ENCODE peak calls at places on chromosome 5, in four cellular contexts. L is effector memory CD4-positive, alpha-beta T cell; F is body of pancreas; E is cardiac muscle cell. G is an unnamed sample.

GRCh38 chr5:102715405-102715804 is 39.7 kb upstream of the PAM start:
- DNase-seq in L (no peak), F (no peak), E (no peak), G (no peak)

GRCh38 chr5:146883496-146883895 is 4.9 kb upstream of the PPP2R2B start:
- DNase-seq in L (no peak), F (no peak), E (no peak), G (no peak)

GRCh38 chr5:180090098-180090768 is 18.7 kb upstream of the RNF130 start:
- DNase-seq in L (peak; percentile 59), F (peak; percentile 77), E (peak; percentile 91), G (peak; percentile 60)

GRCh38 chr5:90962481-90962880 is 403.9 kb downstream of the ADGRV1 start:
- DNase-seq in L (no peak), F (no peak), E (no peak), G (no peak)

GRCh38 chr5:102617187-102617856 is 118.5 kb upstream of the SLCO6A1 start:
- DNase-seq in L (no peak), F (no peak), E (no peak), G (no peak)

GRCh38 chr5:36177715-36178556 is 26.0 kb downstream of the SKP2 start:
- DNase-seq in L (no peak), F (no peak), E (peak; percentile 52), G (no peak)

GRCh38 chr5:149804478-149805450 is 74.7 kb downstream of the PPARGC1B start:
- DNase-seq in L (no peak), F (no peak), E (no peak), G (no peak)

GRCh38 chr5:107668933-107669542 is 1.7 kb downstream of the EFNA5 start:
- DNase-seq in L (no peak), F (no peak), E (peak; percentile 14), G (no peak)

GRCh38 chr5:669111-669841 is 23.9 kb downstream of the TPPP start:
- DNase-seq in L (no peak), F (peak; percentile 55), E (peak; percentile 57), G (no peak)

GRCh38 chr5:122040903-122041302 is 37.2 kb downstream of the LOX start:
- DNase-seq in L (no peak), F (no peak), E (no peak), G (no peak)

GRCh38 chr5:60844429-60844890 is 391 bp upstream of the ELOVL7 start:
- DNase-seq in L (no peak), F (no peak), E (peak; percentile 28), G (no peak)

GRCh38 chr5:91174418-91174817 is 208.7 kb downstream of the ARRDC3 start:
- DNase-seq in L (no peak), F (no peak), E (no peak), G (no peak)

GRCh38 chr5:126433708-126434107 is 10.5 kb downstream of the GRAMD2B start:
- DNase-seq in L (no peak), F (no peak), E (no peak), G (no peak)

GRCh38 chr5:168592014-168592368 is 12.8 kb upstream of the PANK3 start:
- DNase-seq in L (no peak), F (peak; percentile 67), E (no peak), G (no peak)

GRCh38 chr5:51225671-51226419 is 157.4 kb upstream of the ISL1 start:
- DNase-seq in L (no peak), F (peak; percentile 18), E (peak; percentile 48), G (no peak)

GRCh38 chr5:172731286-172732073 is 39.5 kb downstream of the DUSP1 start:
- DNase-seq in L (no peak), F (peak; percentile 81), E (no peak), G (peak; percentile 67)

GRCh38 chr5:179193746-179194145 is 133.6 kb downstream of the ZNF354C start:
- DNase-seq in L (no peak), F (no peak), E (no peak), G (no peak)

GRCh38 chr5:178232124-178232919 is at the start of gene PHYKPL:
- DNase-seq in L (peak; percentile 58), F (peak; percentile 72), E (peak; percentile 85), G (peak; percentile 70)

GRCh38 chr5:128920345-128921215 is 44.7 kb upstream of the SLC27A6 start:
- DNase-seq in L (no peak), F (no peak), E (peak; percentile 34), G (no peak)

GRCh38 chr5:78615697-78616096 is 32.9 kb downstream of the LHFPL2 start:
- DNase-seq in L (no peak), F (no peak), E (no peak), G (no peak)

GRCh38 chr5:5885782-5886181 is 463.3 kb downstream of the ICE1 start:
- DNase-seq in L (no peak), F (no peak), E (no peak), G (no peak)

GRCh38 chr5:5884593-5884992 is 462.1 kb downstream of the ICE1 start:
- DNase-seq in L (no peak), F (no peak), E (no peak), G (no peak)

GRCh38 chr5:5886353-5886752 is 463.9 kb downstream of the ICE1 start:
- DNase-seq in L (no peak), F (no peak), E (no peak), G (no peak)

GRCh38 chr5:5887818-5888217 is 465.3 kb downstream of the ICE1 start:
- DNase-seq in L (no peak), F (no peak), E (no peak), G (no peak)

GRCh38 chr5:5886812-5887486 is 464.5 kb downstream of the ICE1 start:
- DNase-seq in L (no peak), F (peak; percentile 44), E (peak; percentile 36), G (no peak)
- H3K4me3 ChIP-seq in L (no peak overlapping the region), F (no peak overlapping the region), E (no peak overlapping the region), G (no peak overlapping the region)

GRCh38 chr5:159056201-159056600 is 43.5 kb downstream of the EBF1 start:
- DNase-seq in L (no peak), F (no peak), E (no peak), G (no peak)
- H3K4me1 ChIP-seq in L (no peaks in the 10 kb centered on the region), F (no peaks in the 10 kb centered on the region), E (no peaks in the 10 kb centered on the region), G (no peaks in the 10 kb centered on the region)

DNA sequence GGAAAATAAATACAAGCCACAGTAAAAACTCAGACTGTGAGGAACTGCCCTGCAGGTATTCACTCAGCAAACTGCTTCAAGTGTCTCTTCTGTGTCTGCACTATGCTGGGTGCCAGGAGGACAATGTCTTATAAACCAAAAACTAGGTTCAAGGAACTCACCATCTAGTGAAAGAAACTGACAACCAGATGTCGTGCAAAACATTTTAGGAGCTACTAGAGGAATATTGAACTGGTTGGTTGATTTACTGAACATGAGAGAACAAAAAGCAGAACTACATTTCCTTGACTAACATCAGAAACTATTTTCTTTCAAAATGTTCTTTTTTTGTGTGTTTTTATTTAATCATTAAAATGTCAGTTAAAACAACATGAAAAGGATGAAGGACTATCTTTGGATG is 35.2 kb downstream of the ZNF366 start:
- DNase-seq in L (no peak), F (no peak), E (no peak), G (no peak)
- H3K4me3 ChIP-seq in L (no peak overlapping the region), F (no peak overlapping the region), E (no peak overlapping the region), G (no peak overlapping the region)

DNA sequence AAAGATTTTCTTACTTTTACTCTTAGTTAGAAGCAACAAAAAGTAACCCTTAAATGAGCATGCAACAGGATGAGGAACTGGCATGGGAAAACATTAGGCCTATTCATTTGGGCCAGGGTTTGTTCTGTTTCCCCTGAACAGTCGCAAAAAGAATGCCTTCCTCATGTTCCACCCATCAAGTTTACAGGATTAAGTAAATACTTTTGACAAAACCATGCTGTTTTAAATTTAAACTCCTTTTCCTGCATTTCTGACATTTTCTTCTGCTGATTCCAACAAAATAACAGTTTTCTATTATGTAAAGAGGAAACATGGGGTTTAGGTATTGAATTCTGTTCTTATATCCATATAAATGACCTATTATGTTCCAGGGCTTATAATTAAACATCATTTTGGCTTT is 236.6 kb upstream of the ACTBL2 start:
- DNase-seq in L (no peak), F (no peak), E (no peak), G (no peak)
- H3K4me1 ChIP-seq in L (no peaks in the 10 kb centered on the region), F (no peaks in the 10 kb centered on the region), E (no peaks in the 10 kb centered on the region), G (no peaks in the 10 kb centered on the region)

G was measured in lung.